ENCODE peak calls at places on chromosomes 16 and 17, in seven cellular contexts. One of them, this sample, is unnamed.

GRCh38 chr17:41496803-41497484 is 7.2 kb upstream of the KRT36 start:
- DNase-seq in mesenchymal stem cell: peak; percentile 81
- DNase-seq in neuronal stem cell: peak; percentile 21
- DNase-seq in IMR-90: peak; percentile 83
- DNase-seq in mesendoderm: peak; percentile 93
- DNase-seq in H9: peak; percentile 96
- DNase-seq in H1: peak; percentile 68
- DNase-seq in this sample: peak; percentile 82

GRCh38 chr17:61128671-61129115 is 270.9 kb upstream of the TBX2 start:
- DNase-seq in mesenchymal stem cell: no peak
- DNase-seq in neuronal stem cell: no peak
- DNase-seq in mesendoderm: no peak
- DNase-seq in IMR-90: peak; percentile 52
- DNase-seq in H1: no peak
- DNase-seq in H9: no peak
- DNase-seq in this sample: no peak

GRCh38 chr16:55280622-55281021 is 43.4 kb upstream of the IRX6 start:
- DNase-seq in neuronal stem cell: no peak
- DNase-seq in H9: no peak
- DNase-seq in IMR-90: no peak
- DNase-seq in mesenchymal stem cell: no peak
- DNase-seq in mesendoderm: no peak
- DNase-seq in H1: no peak
- DNase-seq in this sample: no peak

GRCh38 chr17:50719144-50719923 is at the start of gene LUC7L3:
- DNase-seq in mesenchymal stem cell: peak; percentile 95
- DNase-seq in H1: peak; percentile 73
- DNase-seq in neuronal stem cell: peak; percentile 95
- DNase-seq in H9: peak; percentile 97
- DNase-seq in IMR-90: peak; percentile 91
- DNase-seq in mesendoderm: peak; percentile 97
- DNase-seq in this sample: peak; percentile 94

GRCh38 chr17:48593126-48593829 is at the start of gene HOXB5:
- DNase-seq in H9: peak; percentile 70
- DNase-seq in mesenchymal stem cell: no peak
- DNase-seq in mesendoderm: peak; percentile 55
- DNase-seq in IMR-90: peak; percentile 22
- DNase-seq in neuronal stem cell: no peak
- DNase-seq in H1: no peak
- DNase-seq in this sample: no peak

GRCh38 chr17:27496501-27496943 is 40.3 kb downstream of the KSR1 start:
- DNase-seq in mesendoderm: peak; percentile 87
- DNase-seq in neuronal stem cell: no peak
- DNase-seq in IMR-90: no peak
- DNase-seq in H9: peak; percentile 76
- DNase-seq in mesenchymal stem cell: no peak
- DNase-seq in H1: peak; percentile 36
- DNase-seq in this sample: no peak

GRCh38 chr17:60102632-60103047 is 23.9 kb upstream of the HEATR6 start:
- DNase-seq in mesenchymal stem cell: peak; percentile 88
- DNase-seq in mesendoderm: no peak
- DNase-seq in H1: no peak
- DNase-seq in H9: no peak
- DNase-seq in neuronal stem cell: no peak
- DNase-seq in IMR-90: peak; percentile 79
- DNase-seq in this sample: peak; percentile 73

GRCh38 chr16:29904947-29905346 is 4.7 kb downstream of the ASPHD1 start:
- DNase-seq in mesenchymal stem cell: no peak
- DNase-seq in IMR-90: no peak
- DNase-seq in H1: no peak
- DNase-seq in neuronal stem cell: no peak
- DNase-seq in H9: no peak
- DNase-seq in mesendoderm: no peak
- DNase-seq in this sample: no peak

GRCh38 chr17:48023408-48024148 is 14.0 kb downstream of the COPZ2 start:
- DNase-seq in H9: peak; percentile 98
- DNase-seq in IMR-90: peak; percentile 32
- DNase-seq in mesenchymal stem cell: peak; percentile 69
- DNase-seq in neuronal stem cell: no peak
- DNase-seq in H1: peak; percentile 69
- DNase-seq in mesendoderm: peak; percentile 83
- DNase-seq in this sample: peak; percentile 35

GRCh38 chr16:55062446-55062845 is 131.8 kb downstream of the IRX5 start:
- DNase-seq in H1: no peak
- DNase-seq in mesenchymal stem cell: no peak
- DNase-seq in neuronal stem cell: no peak
- DNase-seq in IMR-90: peak; percentile 4
- DNase-seq in H9: no peak
- DNase-seq in mesendoderm: no peak
- DNase-seq in this sample: no peak

GRCh38 chr16:58451945-58452401 is 48.0 kb upstream of the NDRG4 start:
- DNase-seq in H1: no peak
- DNase-seq in IMR-90: no peak
- DNase-seq in H9: no peak
- DNase-seq in mesendoderm: no peak
- DNase-seq in mesenchymal stem cell: peak; percentile 73
- DNase-seq in neuronal stem cell: no peak
- DNase-seq in this sample: no peak

GRCh38 chr17:75738218-75738802 is 17.1 kb downstream of the ITGB4 start:
- DNase-seq in mesenchymal stem cell: no peak
- DNase-seq in neuronal stem cell: no peak
- DNase-seq in mesendoderm: no peak
- DNase-seq in IMR-90: peak; percentile 27
- DNase-seq in H9: no peak
- DNase-seq in H1: no peak
- DNase-seq in this sample: no peak

GRCh38 chr16:3960049-3960809 is 79.7 kb upstream of the CREBBP start:
- DNase-seq in neuronal stem cell: no peak
- DNase-seq in mesenchymal stem cell: no peak
- DNase-seq in mesendoderm: no peak
- DNase-seq in H9: no peak
- DNase-seq in H1: no peak
- DNase-seq in IMR-90: no peak
- DNase-seq in this sample: no peak

GRCh38 chr17:65235284-65235683 is 98.1 kb downstream of the RGS9 start:
- DNase-seq in mesenchymal stem cell: no peak
- DNase-seq in mesendoderm: no peak
- DNase-seq in H9: no peak
- DNase-seq in H1: no peak
- DNase-seq in neuronal stem cell: no peak
- DNase-seq in IMR-90: no peak
- DNase-seq in this sample: no peak

GRCh38 chr16:25012525-25012991 is 2.6 kb downstream of the ARHGAP17 start:
- DNase-seq in mesenchymal stem cell: peak; percentile 90
- DNase-seq in H1: no peak
- DNase-seq in IMR-90: peak; percentile 76
- DNase-seq in mesendoderm: no peak
- DNase-seq in neuronal stem cell: no peak
- DNase-seq in H9: no peak
- DNase-seq in this sample: peak; percentile 22

GRCh38 chr17:37212184-37212583 is 163.6 kb upstream of the C17orf78 start:
- DNase-seq in neuronal stem cell: no peak
- DNase-seq in IMR-90: no peak
- DNase-seq in mesendoderm: no peak
- DNase-seq in H1: no peak
- DNase-seq in mesenchymal stem cell: peak; percentile 6
- DNase-seq in H9: no peak
- DNase-seq in this sample: no peak

GRCh38 chr17:58224315-58224714 is 5.3 kb upstream of the MKS1 start:
- DNase-seq in H9: no peak
- DNase-seq in IMR-90: peak; percentile 46
- DNase-seq in mesendoderm: peak; percentile 76
- DNase-seq in mesenchymal stem cell: peak; percentile 36
- DNase-seq in neuronal stem cell: no peak
- DNase-seq in H1: no peak
- DNase-seq in this sample: no peak

GRCh38 chr17:40560592-40561293 is 4.5 kb downstream of the CCR7 start:
- DNase-seq in H9: no peak
- DNase-seq in mesendoderm: no peak
- DNase-seq in neuronal stem cell: no peak
- DNase-seq in IMR-90: peak; percentile 57
- DNase-seq in H1: no peak
- DNase-seq in mesenchymal stem cell: peak; percentile 78
- DNase-seq in this sample: peak; percentile 51

GRCh38 chr17:17080781-17081180 is 38.5 kb downstream of the MPRIP start:
- DNase-seq in H1: no peak
- DNase-seq in mesenchymal stem cell: no peak
- DNase-seq in mesendoderm: no peak
- DNase-seq in neuronal stem cell: no peak
- DNase-seq in H9: no peak
- DNase-seq in IMR-90: no peak
- DNase-seq in this sample: no peak

GRCh38 chr17:57986841-57987581 is 1.0 kb downstream of the VEZF1 start:
- DNase-seq in mesenchymal stem cell: peak; percentile 88
- DNase-seq in neuronal stem cell: peak; percentile 63
- DNase-seq in H9: no peak
- DNase-seq in IMR-90: peak; percentile 91
- DNase-seq in mesendoderm: peak; percentile 84
- DNase-seq in H1: no peak
- DNase-seq in this sample: peak; percentile 63

GRCh38 chr16:70694088-70694487 is 8.2 kb upstream of the MTSS2 start:
- DNase-seq in H1: peak; percentile 83
- DNase-seq in mesenchymal stem cell: peak; percentile 75
- DNase-seq in H9: peak; percentile 81
- DNase-seq in IMR-90: peak; percentile 78
- DNase-seq in neuronal stem cell: no peak
- DNase-seq in mesendoderm: peak; percentile 98
- DNase-seq in this sample: peak; percentile 98

GRCh38 chr17:69342896-69343644 is 16.1 kb upstream of the ABCA5 start:
- DNase-seq in H9: no peak
- DNase-seq in mesendoderm: no peak
- DNase-seq in neuronal stem cell: no peak
- DNase-seq in H1: no peak
- DNase-seq in mesenchymal stem cell: no peak
- DNase-seq in IMR-90: no peak
- DNase-seq in this sample: no peak

GRCh38 chr17:69336996-69337395 is 10.1 kb upstream of the ABCA5 start:
- DNase-seq in neuronal stem cell: no peak
- DNase-seq in H1: no peak
- DNase-seq in mesenchymal stem cell: no peak
- DNase-seq in H9: no peak
- DNase-seq in IMR-90: no peak
- DNase-seq in mesendoderm: no peak
- DNase-seq in this sample: no peak

GRCh38 chr17:69335018-69335417 is 8.1 kb upstream of the ABCA5 start:
- DNase-seq in H1: no peak
- DNase-seq in mesendoderm: peak; percentile 76
- DNase-seq in mesenchymal stem cell: peak; percentile 50
- DNase-seq in IMR-90: peak; percentile 60
- DNase-seq in neuronal stem cell: no peak
- DNase-seq in H9: no peak
- DNase-seq in this sample: no peak

GRCh38 chr17:69336580-69336979 is 9.6 kb upstream of the ABCA5 start:
- DNase-seq in H1: no peak
- DNase-seq in IMR-90: no peak
- DNase-seq in H9: no peak
- DNase-seq in mesendoderm: no peak
- DNase-seq in mesenchymal stem cell: no peak
- DNase-seq in neuronal stem cell: no peak
- DNase-seq in this sample: no peak

DNA sequence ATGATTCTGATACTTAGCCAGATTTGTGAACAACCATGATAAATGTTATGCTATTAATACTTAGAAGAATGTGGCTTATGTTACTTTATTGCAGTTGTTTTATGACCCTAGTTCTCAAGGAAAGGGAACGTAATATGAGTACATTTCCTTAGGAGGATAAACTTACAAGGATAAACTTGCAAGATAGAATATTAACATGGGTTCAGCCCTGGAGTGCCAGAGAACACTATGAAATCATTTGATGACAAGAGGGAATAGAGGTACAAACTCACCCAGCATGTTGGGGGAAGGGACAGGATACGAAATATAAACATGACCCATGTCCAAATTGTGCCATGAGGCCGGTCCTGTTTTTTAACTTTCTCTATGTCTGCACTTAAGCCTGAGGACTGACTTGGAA is 13.0 kb upstream of the ABCA5 start:
- DNase-seq in H1: no peak
- DNase-seq in mesenchymal stem cell: no peak
- DNase-seq in H9: no peak
- DNase-seq in mesendoderm: no peak
- DNase-seq in neuronal stem cell: no peak
- DNase-seq in IMR-90: no peak
- DNase-seq in this sample: no peak
- H2BK5ac ChIP-seq in H1: no peak overlapping the region
- H2BK5ac ChIP-seq in mesenchymal stem cell: no peak overlapping the region
- H2BK5ac ChIP-seq in H9: no peak overlapping the region
- H2BK5ac ChIP-seq in mesendoderm: no peak overlapping the region
- H2BK5ac ChIP-seq in neuronal stem cell: no peak overlapping the region
- H2BK5ac ChIP-seq in IMR-90: no peak overlapping the region
- H2BK5ac ChIP-seq in this sample: no peak overlapping the region

DNA sequence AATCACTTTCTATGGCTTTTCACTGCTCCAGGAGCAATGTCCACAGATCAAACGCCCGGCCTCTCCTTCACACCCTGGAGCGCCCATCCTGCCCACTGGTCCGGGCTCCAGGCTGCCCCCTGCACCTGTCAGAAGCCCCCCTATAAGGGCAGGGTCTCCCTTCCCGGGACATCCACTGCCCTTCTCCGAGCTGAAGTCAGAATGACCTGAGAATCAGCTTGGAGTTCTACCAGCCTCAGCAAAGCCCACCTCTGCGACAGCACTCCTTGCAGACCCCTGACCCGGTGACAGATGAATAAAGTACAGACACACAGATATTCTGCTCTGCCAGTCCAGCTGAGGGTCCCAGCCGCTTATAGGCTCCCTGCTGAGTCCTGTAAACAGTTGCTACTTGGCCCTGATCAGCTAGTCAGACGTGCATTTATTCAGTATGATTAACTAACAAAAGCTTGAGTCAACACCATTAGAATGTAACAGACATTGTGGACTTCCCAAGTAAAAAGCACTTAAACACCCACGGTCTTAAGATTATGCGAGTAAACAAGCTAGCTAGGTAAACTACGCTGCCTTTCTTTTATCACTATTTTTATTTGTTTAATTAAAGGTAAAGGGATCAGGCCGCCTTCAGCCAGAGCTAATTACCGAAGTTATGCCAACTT is 4.8 kb downstream of the SLC7A5 start:
- DNase-seq in mesendoderm: no peak
- DNase-seq in neuronal stem cell: no peak
- DNase-seq in H9: no peak
- DNase-seq in H1: no peak
- DNase-seq in IMR-90: peak; percentile 55
- DNase-seq in mesenchymal stem cell: no peak
- DNase-seq in this sample: no peak
- H2BK5ac ChIP-seq in mesendoderm: no peak overlapping the region
- H2BK5ac ChIP-seq in neuronal stem cell: no peak overlapping the region
- H2BK5ac ChIP-seq in H9: no peak overlapping the region
- H2BK5ac ChIP-seq in H1: no peak overlapping the region
- H2BK5ac ChIP-seq in IMR-90: peak overlapping the region; percentile 68
- H2BK5ac ChIP-seq in mesenchymal stem cell: no peak overlapping the region
- H2BK5ac ChIP-seq in this sample: no peak overlapping the region

GRCh38 chr16:84334482-84334881 is 33.9 kb upstream of the ATP2C2 start:
- DNase-seq in H1: no peak
- DNase-seq in H9: no peak
- DNase-seq in IMR-90: no peak
- DNase-seq in mesenchymal stem cell: no peak
- DNase-seq in mesendoderm: no peak
- DNase-seq in neuronal stem cell: no peak
- DNase-seq in this sample: no peak
- H2BK5ac ChIP-seq in H1: no peak overlapping the region
- H2BK5ac ChIP-seq in H9: no peak overlapping the region
- H2BK5ac ChIP-seq in IMR-90: no peak overlapping the region
- H2BK5ac ChIP-seq in mesenchymal stem cell: no peak overlapping the region
- H2BK5ac ChIP-seq in mesendoderm: no peak overlapping the region
- H2BK5ac ChIP-seq in neuronal stem cell: no peak overlapping the region
- H2BK5ac ChIP-seq in this sample: no peak overlapping the region

GRCh38 chr16:73565925-73566324 is 518.0 kb upstream of the ZFHX3 start:
- DNase-seq in neuronal stem cell: no peak
- DNase-seq in H1: no peak
- DNase-seq in mesendoderm: no peak
- DNase-seq in H9: no peak
- DNase-seq in mesenchymal stem cell: no peak
- DNase-seq in IMR-90: no peak
- DNase-seq in this sample: peak; percentile 44
- H2BK5ac ChIP-seq in neuronal stem cell: no peak overlapping the region
- H2BK5ac ChIP-seq in H1: no peak overlapping the region
- H2BK5ac ChIP-seq in mesendoderm: no peak overlapping the region
- H2BK5ac ChIP-seq in H9: no peak overlapping the region
- H2BK5ac ChIP-seq in mesenchymal stem cell: no peak overlapping the region
- H2BK5ac ChIP-seq in IMR-90: no peak overlapping the region
- H2BK5ac ChIP-seq in this sample: no peak overlapping the region

This sample was measured in trophoblast cell.